ENCODE peak calls at places on chromosomes 16 and 17, in nine cellular contexts. N is IMR-90, V is A549, O is body of pancreas, F is gastrocnemius medialis, D is suprapubic skin, I is endothelial cell of umbilical vein, C is right lobe of liver, P is uterus. K is an unnamed sample.

GRCh38 chr16:11174141-11174540 is 81.9 kb downstream of the SOCS1 start:
- DNase-seq in N (no peak), V (no peak), O (no peak), F (no peak), D (no peak), I (no peak), C (no peak), P (no peak), K (no peak)

GRCh38 chr17:41049110-41049509 is 2.0 kb upstream of the KRTAP2-1 start:
- DNase-seq in N (peak), V (peak), O (no peak), F (no peak), D (no peak), I (no peak), C (no peak), P (no peak), K (no peak)

GRCh38 chr16:84500531-84500930 is 3.9 kb downstream of the MEAK7 start:
- DNase-seq in N (no peak), V (no peak), O (peak), F (no peak), D (no peak), I (no peak), C (peak), P (peak), K (no peak)

GRCh38 chr16:57590654-57591085 is 37.8 kb upstream of the ADGRG1 start:
- DNase-seq in N (peak), V (peak), O (no peak), F (no peak), D (peak), I (peak), C (no peak), P (no peak), K (no peak)

GRCh38 chr17:15883617-15884111 is 61.3 kb upstream of the ADORA2B start:
- DNase-seq in N (peak), V (peak), O (no peak), F (no peak), D (no peak), I (no peak), C (no peak), P (no peak), K (no peak)

GRCh38 chr17:77323413-77324171 is 182.8 kb downstream of the SEC14L1 start:
- DNase-seq in N (peak), V (peak), O (no peak), F (peak), D (peak), I (no peak), C (peak), P (peak), K (peak)

GRCh38 chr16:50598256-50598894 is 50.2 kb downstream of the NKD1 start:
- DNase-seq in N (no peak), V (no peak), O (peak), F (peak), D (no peak), I (no peak), C (peak), P (no peak), K (no peak)

GRCh38 chr17:42773290-42774035 is at the start of gene VPS25:
- DNase-seq in N (peak), V (peak), O (peak), F (peak), D (no peak), I (peak), C (peak), P (peak), K (peak)

GRCh38 chr16:73000020-73000906 is 47.7 kb downstream of the ZFHX3 start:
- DNase-seq in N (no peak), V (no peak), O (peak), F (peak), D (no peak), I (no peak), C (no peak), P (no peak), K (peak)

GRCh38 chr17:189444-189843 is 8.0 kb upstream of the DOC2B start:
- DNase-seq in N (no peak), V (no peak), O (no peak), F (no peak), D (no peak), I (no peak), C (no peak), P (no peak), K (no peak)

GRCh38 chr17:6648181-6648580 is 3.2 kb downstream of the MED31 start:
- DNase-seq in N (no peak), V (peak), O (no peak), F (no peak), D (no peak), I (peak), C (no peak), P (no peak), K (no peak)

GRCh38 chr17:62627219-62627903 is at the start of gene MRC2:
- DNase-seq in N (peak), V (peak), O (no peak), F (peak), D (no peak), I (peak), C (no peak), P (peak), K (no peak)

GRCh38 chr17:73288534-73289302 is 23.1 kb downstream of the CDC42EP4 start:
- DNase-seq in N (no peak), V (peak), O (peak), F (no peak), D (no peak), I (no peak), C (peak), P (no peak), K (peak)

GRCh38 chr16:89697616-89698331 is 3.7 kb downstream of the SPATA2L start:
- DNase-seq in N (no peak), V (no peak), O (no peak), F (peak), D (no peak), I (no peak), C (no peak), P (no peak), K (no peak)

GRCh38 chr16:10256855-10257641 is 74.8 kb upstream of the GRIN2A start:
- DNase-seq in N (no peak), V (peak), O (peak), F (peak), D (no peak), I (peak), C (peak), P (no peak), K (no peak)

GRCh38 chr16:19980866-19981265 is 92.8 kb downstream of the GPR139 start:
- DNase-seq in N (peak), V (peak), O (no peak), F (no peak), D (peak), I (peak), C (no peak), P (no peak), K (no peak)

GRCh38 chr16:57600048-57600835 is 28.2 kb upstream of the ADGRG1 start:
- DNase-seq in N (peak), V (peak), O (peak), F (no peak), D (peak), I (peak), C (peak), P (no peak), K (no peak)

GRCh38 chr17:50429793-50430192 is 3.8 kb downstream of the ACSF2 start:
- DNase-seq in N (no peak), V (no peak), O (no peak), F (no peak), D (no peak), I (no peak), C (no peak), P (no peak), K (no peak)

GRCh38 chr17:67624886-67625656 is 92.7 kb upstream of the NOL11 start:
- DNase-seq in N (no peak), V (no peak), O (no peak), F (no peak), D (no peak), I (no peak), C (no peak), P (no peak), K (no peak)

GRCh38 chr17:72077326-72077960 is 43.4 kb upstream of the SOX9 start:
- DNase-seq in N (peak), V (no peak), O (no peak), F (no peak), D (peak), I (no peak), C (no peak), P (no peak), K (no peak)

GRCh38 chr17:33864758-33865229 is 390.3 kb upstream of the CCL2 start:
- DNase-seq in N (no peak), V (no peak), O (no peak), F (no peak), D (no peak), I (no peak), C (no peak), P (no peak), K (no peak)

GRCh38 chr17:55266051-55266957 is 1.5 kb downstream of the HLF start:
- DNase-seq in N (no peak), V (no peak), O (no peak), F (no peak), D (no peak), I (no peak), C (peak), P (peak), K (no peak)

GRCh38 chr17:4256952-4257351 is 6.8 kb downstream of the ANKFY1 start:
- DNase-seq in N (no peak), V (no peak), O (no peak), F (no peak), D (no peak), I (no peak), C (no peak), P (no peak), K (no peak)

GRCh38 chr17:74431568-74432483 is at the start of gene GPRC5C:
- DNase-seq in N (no peak), V (peak), O (peak), F (peak), D (no peak), I (no peak), C (peak), P (peak), K (peak)

GRCh38 chr16:24626251-24626650 is 86.9 kb downstream of the RBBP6 start:
- DNase-seq in N (peak), V (no peak), O (no peak), F (no peak), D (no peak), I (no peak), C (no peak), P (no peak), K (no peak)

GRCh38 chr17:64747938-64748540 is 85.9 kb upstream of the SMURF2 start:
- DNase-seq in N (peak), V (no peak), O (no peak), F (no peak), D (no peak), I (peak), C (no peak), P (no peak), K (no peak)

GRCh38 chr16:9049241-9049640 is 42.2 kb upstream of the HAPSTR1 start:
- DNase-seq in N (peak), V (no peak), O (no peak), F (no peak), D (no peak), I (no peak), C (no peak), P (no peak), K (no peak)

GRCh38 chr17:35766903-35767510 is 6.3 kb downstream of the C17orf50 start:
- DNase-seq in N (peak), V (peak), O (peak), F (no peak), D (no peak), I (peak), C (no peak), P (no peak), K (peak)

GRCh38 chr16:1019234-1019933 is 37.8 kb downstream of the SOX8 start:
- DNase-seq in N (peak), V (no peak), O (peak), F (peak), D (no peak), I (no peak), C (no peak), P (peak), K (peak)

GRCh38 chr17:79792984-79793923 is 3.6 kb downstream of the CBX8 start:
- DNase-seq in N (peak), V (peak), O (no peak), F (no peak), D (no peak), I (no peak), C (no peak), P (no peak), K (no peak)

GRCh38 chr17:13582776-13583414 is 18.8 kb downstream of the HS3ST3A1 start:
- DNase-seq in N (peak), V (no peak), O (no peak), F (no peak), D (no peak), I (no peak), C (no peak), P (no peak), K (no peak)

GRCh38 chr16:52617591-52617990 is 70.6 kb upstream of the TOX3 start:
- DNase-seq in N (no peak), V (no peak), O (no peak), F (no peak), D (no peak), I (no peak), C (no peak), P (no peak), K (no peak)

GRCh38 chr16:1134776-1135458 is 18.0 kb upstream of the CACNA1H start:
- DNase-seq in N (no peak), V (no peak), O (peak), F (no peak), D (no peak), I (no peak), C (peak), P (no peak), K (no peak)

GRCh38 chr16:68353366-68353765 is 42.5 kb downstream of the PRMT7 start:
- DNase-seq in N (no peak), V (no peak), O (no peak), F (no peak), D (no peak), I (no peak), C (peak), P (no peak), K (no peak)

GRCh38 chr17:21286066-21286770 is 1.7 kb downstream of the MAP2K3 start:
- DNase-seq in N (peak), V (peak), O (peak), F (peak), D (peak), I (peak), C (peak), P (peak), K (peak)

GRCh38 chr17:44933824-44934744 is 13.5 kb downstream of the KIF18B start:
- DNase-seq in N (no peak), V (no peak), O (no peak), F (no peak), D (no peak), I (no peak), C (peak), P (no peak), K (no peak)

GRCh38 chr16:20873331-20873730 is 26.8 kb downstream of the DCUN1D3 start:
- DNase-seq in N (no peak), V (no peak), O (no peak), F (no peak), D (no peak), I (no peak), C (no peak), P (no peak), K (no peak)

GRCh38 chr16:1979271-1980025 is 1.8 kb downstream of the NOXO1 start:
- DNase-seq in N (no peak), V (no peak), O (peak), F (no peak), D (no peak), I (no peak), C (no peak), P (no peak), K (no peak)

GRCh38 chr17:44219636-44220210 is at the start of gene UBTF:
- DNase-seq in N (peak), V (peak), O (peak), F (peak), D (no peak), I (peak), C (peak), P (peak), K (no peak)

DNA sequence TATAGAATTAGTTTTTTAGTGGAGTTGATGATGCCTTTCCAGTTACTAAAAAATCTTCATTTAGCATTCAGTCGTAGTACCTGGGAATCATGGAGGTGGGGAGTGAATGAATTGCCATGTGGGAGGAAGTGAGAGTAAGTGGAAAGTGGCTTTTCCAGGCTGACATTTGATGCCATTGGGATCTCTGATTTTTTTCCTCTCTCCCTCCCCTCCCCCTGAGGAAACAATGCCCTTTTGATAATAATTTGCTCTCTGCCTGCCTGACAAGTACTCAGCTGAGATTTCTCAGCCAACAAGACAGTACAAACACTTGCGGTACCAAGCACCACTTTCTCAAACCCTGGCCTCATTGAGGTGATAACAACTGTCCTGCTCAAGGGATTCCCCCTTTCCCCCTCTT is 2.2 kb downstream of the UBE2Z start:
- DNase-seq in N (no peak), V (no peak), O (no peak), F (no peak), D (no peak), I (no peak), C (no peak), P (no peak), K (no peak)
- H3K4me3 ChIP-seq in N (no peak), V (peak), O (no peak), F (no peak), D (peak), I (peak), C (no peak), P (no peak), K (no peak)

GRCh38 chr16:88613293-88613692 is 25.1 kb upstream of the IL17C start:
- DNase-seq in N (no peak), V (no peak), O (no peak), F (no peak), D (no peak), I (no peak), C (no peak), P (no peak), K (no peak)
- H3K27ac ChIP-seq in N (no peak), V (no peak), O (no peak), F (no peak), D (no peak), I (no peak), C (no peak), P (no peak), K (no peak)

GRCh38 chr17:2336215-2337151 is at the start of gene TSR1:
- DNase-seq in N (peak), V (peak), O (peak), F (peak), D (peak), I (peak), C (peak), P (peak), K (peak)
- TF ChIP-seq POLR2A in N (peak), V (peak), O (peak), F (peak), D (peak), I (peak), C (peak), P (peak), K (peak)

GRCh38 chr17:27810902-27811557 is 10.7 kb upstream of the NOS2 start:
- DNase-seq in N (peak), V (peak), O (no peak), F (no peak), D (no peak), I (peak), C (no peak), P (no peak), K (no peak)
- H3K4me3 ChIP-seq in N (no peak), V (no peak), O (no peak), F (no peak), D (no peak), I (no peak), C (no peak), P (no peak), K (no peak)

GRCh38 chr16:74117798-74118197 is 178.8 kb upstream of the PSMD7 start:
- DNase-seq in N (no peak), V (no peak), O (no peak), F (no peak), D (no peak), I (no peak), C (no peak), P (no peak), K (no peak)

GRCh38 chr16:74123826-74124225 is 172.8 kb upstream of the PSMD7 start:
- DNase-seq in N (no peak), V (no peak), O (no peak), F (no peak), D (no peak), I (no peak), C (no peak), P (no peak), K (no peak)

DNA sequence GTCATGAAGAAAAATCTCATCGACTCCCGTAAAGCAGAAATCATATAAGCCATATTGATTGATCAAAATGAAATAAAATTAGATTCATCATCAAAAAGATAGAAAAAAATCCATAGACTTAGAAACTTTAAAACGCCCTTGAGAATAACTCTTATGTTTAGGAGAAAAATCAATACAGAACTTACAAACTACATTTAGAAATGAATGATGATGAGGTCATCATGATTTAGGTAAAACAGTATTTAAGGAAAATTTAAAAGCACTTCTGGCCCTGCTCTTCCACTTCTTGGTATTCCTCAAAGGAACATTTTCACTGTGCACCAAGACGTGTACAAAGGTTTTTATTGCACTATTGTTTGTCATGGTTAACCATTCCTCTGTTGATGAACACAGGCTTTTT is 173.4 kb upstream of the PSMD7 start:
- DNase-seq in N (no peak), V (no peak), O (no peak), F (no peak), D (no peak), I (no peak), C (no peak), P (no peak), K (no peak)
- H3K27ac ChIP-seq in N (no peak), V (no peak), O (no peak), F (no peak), D (no peak), I (no peak), C (no peak), P (no peak), K (no peak)

DNA sequence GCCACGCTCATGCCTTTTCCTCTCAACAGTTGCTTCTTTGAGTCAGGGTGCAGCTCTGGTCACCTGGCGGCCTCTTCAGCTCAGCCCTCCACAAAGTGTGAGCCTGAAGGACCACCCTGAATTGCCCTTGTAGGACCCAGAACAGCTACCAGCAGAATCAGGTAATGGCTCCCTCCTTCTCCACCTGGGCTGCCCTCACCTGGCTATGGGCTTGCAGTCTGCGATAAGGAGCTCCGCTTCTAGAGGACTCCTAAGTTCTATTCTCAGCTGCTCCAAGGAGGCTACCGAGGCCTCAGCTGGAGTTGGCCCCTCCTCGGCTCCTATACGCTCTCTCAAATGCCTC is 13.4 kb downstream of the SMIM5 start:
- DNase-seq in N (no peak), V (no peak), O (no peak), F (no peak), D (no peak), I (no peak), C (no peak), P (no peak), K (no peak)
- TF ChIP-seq POLR2A in N (no peak), V (no peak), O (no peak), F (no peak), D (no peak), I (no peak), C (no peak), P (no peak), K (no peak)

DNA sequence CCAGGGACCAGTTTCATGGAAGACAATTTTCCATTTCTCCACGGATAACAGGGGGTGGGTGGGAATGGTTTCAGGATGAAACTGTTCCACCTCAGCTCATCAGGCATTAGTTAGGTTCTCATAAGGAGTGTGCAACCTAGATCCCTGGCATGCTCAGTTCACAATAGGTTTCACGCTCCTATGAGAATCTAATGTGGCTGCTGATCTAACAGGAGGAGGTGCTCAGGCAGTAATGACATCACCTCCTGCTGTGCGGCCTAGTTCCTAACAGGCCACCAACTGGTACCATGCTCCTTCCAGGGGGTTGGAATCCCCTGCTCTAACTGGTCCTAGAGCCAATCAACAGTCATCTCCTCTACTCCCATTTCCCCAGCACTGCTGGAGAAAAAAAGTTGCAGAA is 19.9 kb downstream of the TEX14 start:
- DNase-seq in N (no peak), V (no peak), O (no peak), F (no peak), D (no peak), I (no peak), C (no peak), P (no peak), K (no peak)
- H3K4me3 ChIP-seq in N (no peak), V (no peak), O (no peak), F (no peak), D (no peak), I (no peak), C (no peak), P (no peak), K (no peak)

K was measured in tibial nerve.